ENCODE peak calls at places on chromosomes 4 and X, in ten cellular contexts. One of them, this sample, is unnamed.

GRCh38 chrX:76228499-76228898 is 55.6 kb downstream of the PBDC1 start:
- DNase-seq in GM23338: no peak
- DNase-seq in CD8-positive, alpha-beta memory T cell: no peak
- DNase-seq in AG04450: no peak
- DNase-seq in mesendoderm: no peak
- DNase-seq in Karpas-422: no peak
- DNase-seq in Panc1: no peak
- DNase-seq in WERI-Rb-1: no peak
- DNase-seq in left ventricle myocardium inferior: no peak
- DNase-seq in A549: no peak
- DNase-seq in this sample: no peak

GRCh38 chr4:42895452-42895851 is 2.9 kb downstream of the GRXCR1 start:
- DNase-seq in GM23338: no peak
- DNase-seq in CD8-positive, alpha-beta memory T cell: no peak
- DNase-seq in AG04450: no peak
- DNase-seq in mesendoderm: no peak
- DNase-seq in Karpas-422: no peak
- DNase-seq in Panc1: no peak
- DNase-seq in WERI-Rb-1: no peak
- DNase-seq in left ventricle myocardium inferior: no peak
- DNase-seq in A549: no peak
- DNase-seq in this sample: no peak

GRCh38 chr4:127249066-127249766 is 383.5 kb upstream of the INTU start:
- DNase-seq in GM23338: no peak
- DNase-seq in CD8-positive, alpha-beta memory T cell: no peak
- DNase-seq in AG04450: no peak
- DNase-seq in mesendoderm: no peak
- DNase-seq in Karpas-422: no peak
- DNase-seq in Panc1: no peak
- DNase-seq in WERI-Rb-1: no peak
- DNase-seq in left ventricle myocardium inferior: no peak
- DNase-seq in A549: no peak
- DNase-seq in this sample: no peak

GRCh38 chr4:111718763-111719537 is 426.3 kb upstream of the FAM241A start:
- DNase-seq in GM23338: no peak
- DNase-seq in CD8-positive, alpha-beta memory T cell: no peak
- DNase-seq in AG04450: no peak
- DNase-seq in mesendoderm: no peak
- DNase-seq in Karpas-422: no peak
- DNase-seq in Panc1: no peak
- DNase-seq in WERI-Rb-1: no peak
- DNase-seq in left ventricle myocardium inferior: no peak
- DNase-seq in A549: no peak
- DNase-seq in this sample: no peak

GRCh38 chrX:12955882-12956703 is 18.8 kb upstream of the TMSB4X start:
- DNase-seq in GM23338: no peak
- DNase-seq in CD8-positive, alpha-beta memory T cell: peak
- DNase-seq in AG04450: no peak
- DNase-seq in mesendoderm: peak
- DNase-seq in Karpas-422: peak
- DNase-seq in Panc1: no peak
- DNase-seq in WERI-Rb-1: no peak
- DNase-seq in left ventricle myocardium inferior: peak
- DNase-seq in A549: peak
- DNase-seq in this sample: no peak

GRCh38 chr4:71222661-71223060 is 116.2 kb upstream of the SLC4A4 start:
- DNase-seq in GM23338: no peak
- DNase-seq in CD8-positive, alpha-beta memory T cell: no peak
- DNase-seq in AG04450: no peak
- DNase-seq in mesendoderm: no peak
- DNase-seq in Karpas-422: no peak
- DNase-seq in Panc1: no peak
- DNase-seq in WERI-Rb-1: no peak
- DNase-seq in left ventricle myocardium inferior: no peak
- DNase-seq in A549: no peak
- DNase-seq in this sample: no peak

GRCh38 chr4:36274158-36274557 is 7.3 kb upstream of the DTHD1 start:
- DNase-seq in GM23338: no peak
- DNase-seq in CD8-positive, alpha-beta memory T cell: no peak
- DNase-seq in AG04450: no peak
- DNase-seq in mesendoderm: peak
- DNase-seq in Karpas-422: no peak
- DNase-seq in Panc1: no peak
- DNase-seq in WERI-Rb-1: no peak
- DNase-seq in left ventricle myocardium inferior: no peak
- DNase-seq in A549: no peak
- DNase-seq in this sample: no peak

GRCh38 chr4:9989918-9990635 is 31.2 kb downstream of the SLC2A9 start:
- DNase-seq in GM23338: no peak
- DNase-seq in CD8-positive, alpha-beta memory T cell: no peak
- DNase-seq in AG04450: no peak
- DNase-seq in mesendoderm: no peak
- DNase-seq in Karpas-422: no peak
- DNase-seq in Panc1: no peak
- DNase-seq in WERI-Rb-1: no peak
- DNase-seq in left ventricle myocardium inferior: peak
- DNase-seq in A549: no peak
- DNase-seq in this sample: peak

GRCh38 chr4:20305976-20306375 is 54.3 kb downstream of the SLIT2 start:
- DNase-seq in GM23338: peak
- DNase-seq in CD8-positive, alpha-beta memory T cell: no peak
- DNase-seq in AG04450: peak
- DNase-seq in mesendoderm: no peak
- DNase-seq in Karpas-422: peak
- DNase-seq in Panc1: no peak
- DNase-seq in WERI-Rb-1: peak
- DNase-seq in left ventricle myocardium inferior: no peak
- DNase-seq in A549: no peak
- DNase-seq in this sample: no peak

GRCh38 chr4:41406051-41406516 is 131.9 kb upstream of the LIMCH1 start:
- DNase-seq in GM23338: no peak
- DNase-seq in CD8-positive, alpha-beta memory T cell: no peak
- DNase-seq in AG04450: no peak
- DNase-seq in mesendoderm: no peak
- DNase-seq in Karpas-422: no peak
- DNase-seq in Panc1: no peak
- DNase-seq in WERI-Rb-1: no peak
- DNase-seq in left ventricle myocardium inferior: no peak
- DNase-seq in A549: peak
- DNase-seq in this sample: no peak

GRCh38 chr4:159171287-159171686 is 68.4 kb downstream of the RAPGEF2 start:
- DNase-seq in GM23338: no peak
- DNase-seq in CD8-positive, alpha-beta memory T cell: no peak
- DNase-seq in AG04450: no peak
- DNase-seq in mesendoderm: no peak
- DNase-seq in Karpas-422: no peak
- DNase-seq in Panc1: no peak
- DNase-seq in WERI-Rb-1: no peak
- DNase-seq in left ventricle myocardium inferior: no peak
- DNase-seq in A549: no peak
- DNase-seq in this sample: no peak

GRCh38 chrX:139762400-139763183 is 54.6 kb upstream of the MCF2 start:
- DNase-seq in GM23338: no peak
- DNase-seq in CD8-positive, alpha-beta memory T cell: no peak
- DNase-seq in AG04450: no peak
- DNase-seq in mesendoderm: no peak
- DNase-seq in Karpas-422: no peak
- DNase-seq in Panc1: no peak
- DNase-seq in WERI-Rb-1: no peak
- DNase-seq in left ventricle myocardium inferior: no peak
- DNase-seq in A549: no peak
- DNase-seq in this sample: no peak

GRCh38 chr4:124437853-124438495 is 274.6 kb downstream of the ANKRD50 start:
- DNase-seq in GM23338: no peak
- DNase-seq in CD8-positive, alpha-beta memory T cell: no peak
- DNase-seq in AG04450: no peak
- DNase-seq in mesendoderm: no peak
- DNase-seq in Karpas-422: no peak
- DNase-seq in Panc1: no peak
- DNase-seq in WERI-Rb-1: no peak
- DNase-seq in left ventricle myocardium inferior: no peak
- DNase-seq in A549: no peak
- DNase-seq in this sample: no peak

GRCh38 chr4:124433044-124433443 is 279.5 kb downstream of the ANKRD50 start:
- DNase-seq in GM23338: no peak
- DNase-seq in CD8-positive, alpha-beta memory T cell: no peak
- DNase-seq in AG04450: no peak
- DNase-seq in mesendoderm: no peak
- DNase-seq in Karpas-422: no peak
- DNase-seq in Panc1: no peak
- DNase-seq in WERI-Rb-1: no peak
- DNase-seq in left ventricle myocardium inferior: no peak
- DNase-seq in A549: peak
- DNase-seq in this sample: no peak

GRCh38 chr4:124432500-124432899 is 280.0 kb downstream of the ANKRD50 start:
- DNase-seq in GM23338: no peak
- DNase-seq in CD8-positive, alpha-beta memory T cell: no peak
- DNase-seq in AG04450: no peak
- DNase-seq in mesendoderm: no peak
- DNase-seq in Karpas-422: no peak
- DNase-seq in Panc1: no peak
- DNase-seq in WERI-Rb-1: no peak
- DNase-seq in left ventricle myocardium inferior: no peak
- DNase-seq in A549: peak
- DNase-seq in this sample: no peak

GRCh38 chr4:124433500-124433899 is 279.0 kb downstream of the ANKRD50 start:
- DNase-seq in GM23338: no peak
- DNase-seq in CD8-positive, alpha-beta memory T cell: no peak
- DNase-seq in AG04450: no peak
- DNase-seq in mesendoderm: no peak
- DNase-seq in Karpas-422: no peak
- DNase-seq in Panc1: no peak
- DNase-seq in WERI-Rb-1: no peak
- DNase-seq in left ventricle myocardium inferior: no peak
- DNase-seq in A549: peak
- DNase-seq in this sample: no peak

DNA sequence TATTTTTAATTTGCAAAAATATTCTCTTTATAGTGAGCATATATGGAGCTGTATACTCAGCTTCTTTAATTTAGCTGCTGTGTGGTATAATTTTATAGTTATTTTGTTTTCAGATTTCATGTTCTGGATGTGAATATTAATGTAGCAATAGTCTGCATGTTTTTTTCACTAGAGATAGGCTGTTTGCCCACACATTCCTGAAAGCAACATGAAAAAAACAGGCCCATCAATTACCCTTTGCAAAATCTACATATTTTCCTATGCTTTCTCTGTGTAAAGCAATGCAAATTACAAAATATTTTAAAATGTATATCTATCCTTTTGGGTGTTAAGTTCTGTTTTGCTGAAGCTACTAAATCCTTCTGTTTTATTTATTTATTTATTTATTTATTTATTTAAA is 277.3 kb downstream of the ANKRD50 start:
- DNase-seq in GM23338: no peak
- DNase-seq in CD8-positive, alpha-beta memory T cell: no peak
- DNase-seq in AG04450: no peak
- DNase-seq in mesendoderm: no peak
- DNase-seq in Karpas-422: no peak
- DNase-seq in Panc1: no peak
- DNase-seq in WERI-Rb-1: no peak
- DNase-seq in left ventricle myocardium inferior: no peak
- DNase-seq in A549: no peak
- DNase-seq in this sample: no peak
- H3K27ac ChIP-seq in GM23338: no peak
- H3K27ac ChIP-seq in CD8-positive, alpha-beta memory T cell: no peak
- H3K27ac ChIP-seq in AG04450: no peak
- H3K27ac ChIP-seq in mesendoderm: no peak
- H3K27ac ChIP-seq in Karpas-422: no peak
- H3K27ac ChIP-seq in Panc1: no peak
- H3K27ac ChIP-seq in WERI-Rb-1: no peak
- H3K27ac ChIP-seq in left ventricle myocardium inferior: no peak
- H3K27ac ChIP-seq in A549: no peak
- H3K27ac ChIP-seq in this sample: no peak

DNA sequence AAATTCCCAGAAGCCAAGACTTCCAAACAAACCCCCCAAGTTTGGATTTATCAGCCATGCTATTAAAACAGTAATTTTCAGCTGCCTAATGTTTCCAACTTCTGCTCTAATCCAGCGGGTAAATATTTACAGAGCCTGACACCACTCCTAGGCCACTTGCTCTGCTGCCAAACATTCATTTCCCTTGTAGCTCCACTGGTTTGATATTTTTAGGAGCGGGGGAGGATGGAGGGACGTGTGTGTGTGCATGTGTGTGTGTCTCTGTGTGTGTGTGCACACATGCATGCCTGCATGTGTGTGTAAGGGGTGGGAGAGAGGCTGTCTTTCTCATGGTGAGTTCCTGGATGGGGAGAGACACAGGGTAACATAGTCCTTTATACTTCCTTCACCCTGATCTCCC is 115.7 kb upstream of the PJA1 start:
- DNase-seq in GM23338: no peak
- DNase-seq in CD8-positive, alpha-beta memory T cell: no peak
- DNase-seq in AG04450: no peak
- DNase-seq in mesendoderm: no peak
- DNase-seq in Karpas-422: no peak
- DNase-seq in Panc1: no peak
- DNase-seq in WERI-Rb-1: no peak
- DNase-seq in left ventricle myocardium inferior: no peak
- DNase-seq in A549: no peak
- DNase-seq in this sample: no peak
- H3K27ac ChIP-seq in GM23338: no peak
- H3K27ac ChIP-seq in CD8-positive, alpha-beta memory T cell: no peak
- H3K27ac ChIP-seq in AG04450: no peak
- H3K27ac ChIP-seq in mesendoderm: no peak
- H3K27ac ChIP-seq in Karpas-422: no peak
- H3K27ac ChIP-seq in Panc1: no peak
- H3K27ac ChIP-seq in WERI-Rb-1: no peak
- H3K27ac ChIP-seq in left ventricle myocardium inferior: peak
- H3K27ac ChIP-seq in A549: no peak
- H3K27ac ChIP-seq in this sample: no peak

DNA sequence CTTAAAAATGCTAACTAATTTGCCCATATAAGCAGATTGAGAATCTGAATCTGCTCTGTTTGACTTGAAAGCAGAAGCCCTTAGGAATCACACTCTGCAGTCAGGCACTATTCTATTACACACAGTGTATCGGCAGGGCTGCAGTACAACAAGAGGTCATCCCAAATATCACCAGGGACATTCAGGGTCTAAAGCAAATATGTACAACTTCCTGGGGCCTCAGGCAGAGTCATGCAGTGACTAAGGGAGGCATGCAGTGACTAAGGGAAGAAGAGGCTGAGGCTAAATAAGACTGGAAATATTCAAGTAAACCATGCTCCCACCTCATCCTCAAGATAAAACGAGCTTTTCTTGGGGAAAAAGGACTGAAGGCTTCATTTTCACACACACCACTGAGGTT is 20.9 kb downstream of the MAPK10 start:
- DNase-seq in GM23338: no peak
- DNase-seq in CD8-positive, alpha-beta memory T cell: no peak
- DNase-seq in AG04450: peak
- DNase-seq in mesendoderm: peak
- DNase-seq in Karpas-422: no peak
- DNase-seq in Panc1: peak
- DNase-seq in WERI-Rb-1: no peak
- DNase-seq in left ventricle myocardium inferior: no peak
- DNase-seq in A549: peak
- DNase-seq in this sample: no peak
- H3K27ac ChIP-seq in GM23338: no peak
- H3K27ac ChIP-seq in CD8-positive, alpha-beta memory T cell: no peak
- H3K27ac ChIP-seq in AG04450: peak
- H3K27ac ChIP-seq in mesendoderm: no peak
- H3K27ac ChIP-seq in Karpas-422: no peak
- H3K27ac ChIP-seq in Panc1: no peak
- H3K27ac ChIP-seq in WERI-Rb-1: no peak
- H3K27ac ChIP-seq in left ventricle myocardium inferior: no peak
- H3K27ac ChIP-seq in A549: peak
- H3K27ac ChIP-seq in this sample: no peak

GRCh38 chrX:51891821-51892551 is 1.4 kb upstream of the MAGED1 start:
- DNase-seq in GM23338: peak
- DNase-seq in CD8-positive, alpha-beta memory T cell: no peak
- DNase-seq in AG04450: peak
- DNase-seq in mesendoderm: peak
- DNase-seq in Karpas-422: peak
- DNase-seq in Panc1: no peak
- DNase-seq in WERI-Rb-1: no peak
- DNase-seq in left ventricle myocardium inferior: peak
- DNase-seq in A549: no peak
- DNase-seq in this sample: peak
- H3K27ac ChIP-seq in GM23338: no peak
- H3K27ac ChIP-seq in CD8-positive, alpha-beta memory T cell: no peak
- H3K27ac ChIP-seq in AG04450: peak
- H3K27ac ChIP-seq in mesendoderm: no peak
- H3K27ac ChIP-seq in Karpas-422: peak
- H3K27ac ChIP-seq in Panc1: no peak
- H3K27ac ChIP-seq in WERI-Rb-1: no peak
- H3K27ac ChIP-seq in left ventricle myocardium inferior: peak
- H3K27ac ChIP-seq in A549: peak
- H3K27ac ChIP-seq in this sample: peak